ENCODE peak calls at places on chromosomes 2 and 18, in four cellular contexts. S, O, R and X are unnamed samples.

GRCh38 chr2:23636412-23636811 is 251.4 kb downstream of the KLHL29 start:
- DNase-seq in R (peak; percentile 35), S (no peak), O (no peak), X (no peak)

GRCh38 chr2:108329771-108330170 is 41.1 kb downstream of the SULT1C2 start:
- DNase-seq in S (no peak), O (no peak), R (no peak), X (no peak)

GRCh38 chr2:130825231-130825971 is 11.3 kb upstream of the ARHGEF4 start:
- DNase-seq in O (no peak), S (peak; percentile 40), R (no peak), X (no peak)

GRCh38 chr2:201116115-201116958 is at the start of gene CFLAR:
- DNase-seq in R (peak; percentile 81), S (no peak), O (peak; percentile 85), X (peak; percentile 82)

GRCh38 chr2:164655750-164656149 is 34.5 kb upstream of the GRB14 start:
- DNase-seq in O (no peak), S (no peak), R (peak; percentile 29), X (no peak)

GRCh38 chr2:204892506-204893255 is 347.4 kb downstream of the PARD3B start:
- DNase-seq in S (no peak), O (no peak), R (peak; percentile 81), X (no peak)

GRCh38 chr18:57931038-57931437 is 113.0 kb upstream of the NEDD4L start:
- DNase-seq in O (no peak), R (no peak), S (no peak), X (no peak)

GRCh38 chr2:195559431-195559914 is 97.6 kb upstream of the SLC39A10 start:
- DNase-seq in R (peak; percentile 98), S (no peak), O (peak; percentile 47), X (peak; percentile 46)

GRCh38 chr2:39996653-39997080 is 217.6 kb upstream of the THUMPD2 start:
- DNase-seq in R (peak; percentile 99), S (no peak), O (no peak), X (no peak)

GRCh38 chr2:160570386-160570785 is 76.8 kb upstream of the RBMS1 start:
- DNase-seq in R (no peak), S (no peak), O (no peak), X (no peak)

GRCh38 chr2:61911510-61911909 is 6.0 kb downstream of the COMMD1 start:
- DNase-seq in R (no peak), O (no peak), S (no peak), X (no peak)
- TF ChIP-seq CTCF in R (peak; percentile 12), O (no peak), S (no peak), X (no peak)

GRCh38 chr18:33656889-33657288 is 78.9 kb downstream of the ASXL3 start:
- DNase-seq in O (no peak), R (no peak), S (no peak), X (no peak)
- H3K27ac ChIP-seq in O (no peak overlapping the region), R (no peak overlapping the region), S (no peak overlapping the region), X (no peak overlapping the region)

DNA sequence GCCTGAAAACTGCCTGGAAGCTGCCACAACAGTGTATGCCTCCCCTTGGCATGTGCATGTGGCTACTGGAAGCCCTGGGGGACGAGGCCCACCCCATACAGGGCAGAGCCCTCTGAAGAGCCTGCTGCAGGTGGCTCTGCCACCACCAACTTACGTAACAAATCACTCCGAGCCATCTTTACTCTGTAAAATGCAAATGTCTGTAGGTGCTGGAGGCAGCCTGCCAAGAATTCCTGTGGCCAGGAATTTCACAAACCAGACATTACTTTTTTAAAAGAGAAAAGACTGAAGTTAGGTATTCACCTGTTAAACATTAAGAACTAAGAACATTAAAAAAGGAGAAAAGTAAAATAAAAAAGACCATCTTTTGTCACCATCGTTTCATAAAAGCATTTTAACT is 106.3 kb downstream of the GPR39 start:
- DNase-seq in O (no peak), R (peak; percentile 30), S (no peak), X (no peak)
- H3K4me3 ChIP-seq in O (no peak overlapping the region), R (no peak overlapping the region), S (no peak overlapping the region), X (no peak overlapping the region)

DNA sequence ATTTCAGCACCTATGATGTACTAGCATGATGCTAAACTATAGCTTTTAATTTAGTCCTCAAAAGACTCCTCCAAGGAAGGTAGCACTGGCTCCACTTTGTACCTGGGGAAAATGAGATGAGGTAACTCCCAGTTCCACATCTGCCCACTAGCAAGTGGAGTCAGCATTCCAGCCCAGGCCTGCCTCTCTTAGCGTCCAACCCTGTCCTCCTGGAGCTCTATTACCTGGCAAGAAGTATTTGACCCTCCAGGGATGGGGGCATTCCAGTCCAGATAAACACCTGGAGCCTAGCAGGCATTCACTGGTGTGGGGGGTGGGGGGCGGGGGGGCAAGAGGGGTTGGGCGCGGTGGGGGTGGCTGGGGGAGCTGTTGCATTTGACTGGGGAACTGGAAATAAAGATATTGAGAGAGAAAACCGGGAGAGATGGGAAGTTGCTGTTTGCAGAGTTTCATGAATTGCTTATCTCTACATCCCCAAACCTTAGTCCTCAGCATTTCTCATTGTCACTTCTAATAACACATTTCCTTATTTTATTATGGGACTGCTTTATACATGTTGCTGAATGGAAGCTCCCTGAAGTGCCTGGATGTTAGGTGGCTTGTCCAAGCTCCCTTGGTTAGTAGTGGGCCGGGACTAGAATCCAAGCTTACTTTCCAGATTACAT is 22.0 kb upstream of the FZD5 start:
- DNase-seq in S (no peak), O (no peak), R (no peak), X (no peak)
- TF ChIP-seq CTCF in S (no peak), O (no peak), R (no peak), X (no peak)

GRCh38 chr18:11874676-11875075 is 23.5 kb downstream of the CHMP1B start:
- DNase-seq in O (no peak), S (no peak), R (no peak), X (no peak)

GRCh38 chr18:11880586-11881304 is 27.4 kb downstream of the MPPE1 start:
- DNase-seq in S (no peak), O (no peak), R (no peak), X (no peak)

GRCh38 chr18:11873670-11874340 is 22.6 kb downstream of the CHMP1B start:
- DNase-seq in R (no peak), S (no peak), O (no peak), X (no peak)

GRCh38 chr18:11872479-11873136 is 21.4 kb downstream of the CHMP1B start:
- DNase-seq in R (no peak), S (no peak), O (no peak), X (no peak)

DNA sequence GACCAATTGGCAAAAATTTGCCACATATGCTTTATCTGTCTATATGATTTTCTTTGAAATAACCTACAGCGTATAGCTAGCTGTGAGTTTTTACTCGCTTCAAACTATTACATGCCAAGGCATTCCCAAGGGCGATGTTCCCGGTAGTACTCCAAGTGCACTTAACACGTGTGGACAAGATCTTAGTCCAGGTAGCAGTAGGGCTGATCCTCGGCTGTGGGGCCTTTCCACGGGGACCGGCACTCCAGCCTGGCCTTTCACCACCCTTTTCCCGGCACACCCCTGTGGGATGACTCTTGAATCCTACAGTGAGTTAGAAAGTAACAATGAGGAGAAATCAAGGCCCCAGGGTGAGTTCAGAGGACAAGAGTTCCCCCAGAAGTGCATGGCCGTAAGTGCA is 26.3 kb downstream of the CHMP1B start:
- DNase-seq in S (no peak), O (peak; percentile 40), R (no peak), X (no peak)
- H3K27ac ChIP-seq in S (no peak overlapping the region), O (no peak overlapping the region), R (no peak overlapping the region), X (no peak overlapping the region)

GRCh38 chr18:9808530-9809241 is 77.1 kb upstream of the TXNDC2 start:
- DNase-seq in R (peak; percentile 57), S (peak; percentile 62), O (no peak), X (no peak)
- H3K4me3 ChIP-seq in R (no peak overlapping the region), S (peak overlapping the region; percentile 24), O (no peak overlapping the region), X (no peak overlapping the region)

GRCh38 chr2:60438136-60438535 is 115.3 kb downstream of the BCL11A start:
- DNase-seq in R (no peak), O (no peak), S (no peak), X (no peak)

GRCh38 chr2:60440761-60441160 is 112.7 kb downstream of the BCL11A start:
- DNase-seq in S (no peak), O (no peak), R (no peak), X (no peak)

GRCh38 chr2:60438653-60439052 is 114.8 kb downstream of the BCL11A start:
- DNase-seq in S (no peak), R (no peak), O (no peak), X (no peak)

GRCh38 chr2:60440080-60440753 is 113.2 kb downstream of the BCL11A start:
- DNase-seq in S (no peak), O (no peak), R (no peak), X (no peak)

DNA sequence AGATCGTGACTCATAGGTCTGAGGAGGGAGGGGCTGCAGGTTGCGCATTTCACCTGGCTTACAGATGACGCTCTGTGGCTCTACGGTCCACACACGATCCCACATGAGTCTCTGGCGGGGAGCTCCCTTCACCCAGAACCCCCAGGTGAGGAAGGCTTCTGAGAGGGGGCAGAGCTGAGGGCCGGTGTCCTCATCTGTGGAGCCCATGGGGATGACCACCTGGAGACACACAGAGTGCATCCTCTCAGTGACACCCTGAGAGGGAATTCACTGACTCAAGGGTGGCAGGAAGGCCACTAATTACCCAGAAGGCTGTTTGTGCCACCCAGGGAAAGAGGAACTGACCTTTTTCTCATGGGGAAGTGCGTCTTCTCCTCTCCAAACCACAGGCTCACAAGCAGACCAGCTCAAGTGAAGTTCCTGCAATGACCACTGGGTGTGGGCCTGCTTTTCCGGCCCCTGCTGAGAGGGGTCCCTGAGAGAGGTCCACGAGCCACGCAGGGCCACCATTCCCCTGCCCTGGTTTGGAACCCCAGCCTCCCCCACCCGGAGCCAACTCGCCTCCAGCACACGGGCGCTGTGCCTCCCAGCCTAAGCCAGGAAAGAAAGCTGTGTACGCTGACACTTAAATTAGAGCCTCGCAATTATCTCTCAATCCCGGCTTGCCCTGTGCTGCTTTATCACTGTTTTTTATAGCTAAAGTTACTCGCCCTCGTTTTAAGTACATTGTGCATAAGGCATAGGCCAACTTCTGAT is 114.1 kb downstream of the BCL11A start:
- DNase-seq in R (no peak), O (peak; percentile 55), S (no peak), X (peak; percentile 55)
- TF ChIP-seq CTCF in R (no peak), O (no peak), S (peak; percentile 64), X (peak; percentile 51)